ENCODE peak calls at places on chromosomes 5 and 9, in six cellular contexts. One of them, this sample, is unnamed. For H3K9me3, the result is how much of the 10 kb centered on the place peaks cover.

GRCh38 chr9:37187269-37187668 is 66.9 kb downstream of the ZCCHC7 start:
- DNase-seq in adrenal gland: no peak
- DNase-seq in SK-N-SH: no peak
- DNase-seq in uterus: no peak
- DNase-seq in colonic mucosa: no peak
- DNase-seq in H1: no peak
- DNase-seq in this sample: no peak

GRCh38 chr9:86854898-86855523 is 92.3 kb downstream of the GAS1 start:
- DNase-seq in adrenal gland: peak
- DNase-seq in uterus: peak
- DNase-seq in SK-N-SH: peak
- DNase-seq in H1: no peak
- DNase-seq in colonic mucosa: no peak
- DNase-seq in this sample: no peak

GRCh38 chr5:138179277-138179857 is 455 bp downstream of the KIF20A start:
- DNase-seq in colonic mucosa: peak
- DNase-seq in H1: peak
- DNase-seq in adrenal gland: no peak
- DNase-seq in SK-N-SH: peak
- DNase-seq in uterus: no peak
- DNase-seq in this sample: no peak

GRCh38 chr5:76372320-76373054 is 30.6 kb upstream of the IQGAP2 start:
- DNase-seq in colonic mucosa: no peak
- DNase-seq in uterus: no peak
- DNase-seq in H1: no peak
- DNase-seq in adrenal gland: peak
- DNase-seq in SK-N-SH: peak
- DNase-seq in this sample: no peak

GRCh38 chr9:104772707-104773106 is 8.8 kb downstream of the NIPSNAP3B start:
- DNase-seq in adrenal gland: peak
- DNase-seq in colonic mucosa: no peak
- DNase-seq in H1: no peak
- DNase-seq in uterus: no peak
- DNase-seq in SK-N-SH: no peak
- DNase-seq in this sample: no peak

GRCh38 chr5:157710887-157711286 is 20.3 kb upstream of the THG1L start:
- DNase-seq in adrenal gland: no peak
- DNase-seq in SK-N-SH: no peak
- DNase-seq in uterus: no peak
- DNase-seq in colonic mucosa: no peak
- DNase-seq in H1: no peak
- DNase-seq in this sample: no peak

GRCh38 chr9:135592625-135593024 is 31.1 kb downstream of the PAEP start:
- DNase-seq in adrenal gland: no peak
- DNase-seq in colonic mucosa: no peak
- DNase-seq in uterus: no peak
- DNase-seq in SK-N-SH: no peak
- DNase-seq in H1: no peak
- DNase-seq in this sample: no peak

GRCh38 chr5:157820593-157821252 is 38.2 kb downstream of the CLINT1 start:
- DNase-seq in SK-N-SH: peak
- DNase-seq in H1: no peak
- DNase-seq in adrenal gland: no peak
- DNase-seq in uterus: no peak
- DNase-seq in colonic mucosa: peak
- DNase-seq in this sample: no peak

GRCh38 chr5:74310967-74311930 is 329.3 kb downstream of the ENC1 start:
- DNase-seq in adrenal gland: no peak
- DNase-seq in uterus: no peak
- DNase-seq in colonic mucosa: no peak
- DNase-seq in H1: no peak
- DNase-seq in SK-N-SH: peak
- DNase-seq in this sample: no peak

GRCh38 chr5:154370119-154370518 is 75.7 kb upstream of the SAP30L start:
- DNase-seq in SK-N-SH: no peak
- DNase-seq in uterus: no peak
- DNase-seq in adrenal gland: no peak
- DNase-seq in H1: no peak
- DNase-seq in colonic mucosa: no peak
- DNase-seq in this sample: no peak

GRCh38 chr9:72557549-72557948 is 36.1 kb downstream of the TMC1 start:
- DNase-seq in H1: no peak
- DNase-seq in adrenal gland: peak
- DNase-seq in uterus: peak
- DNase-seq in SK-N-SH: no peak
- DNase-seq in colonic mucosa: no peak
- DNase-seq in this sample: no peak

GRCh38 chr5:15499528-15500325 is at the start of gene FBXL7:
- DNase-seq in uterus: peak
- DNase-seq in colonic mucosa: peak
- DNase-seq in SK-N-SH: peak
- DNase-seq in H1: peak
- DNase-seq in adrenal gland: peak
- DNase-seq in this sample: no peak

GRCh38 chr5:59711316-59711715 is 182.2 kb downstream of the PDE4D start:
- DNase-seq in uterus: no peak
- DNase-seq in H1: no peak
- DNase-seq in colonic mucosa: no peak
- DNase-seq in adrenal gland: no peak
- DNase-seq in SK-N-SH: no peak
- DNase-seq in this sample: no peak

GRCh38 chr9:122444366-122444765 is 33.4 kb downstream of the OR1J1 start:
- DNase-seq in SK-N-SH: no peak
- DNase-seq in colonic mucosa: no peak
- DNase-seq in adrenal gland: no peak
- DNase-seq in H1: no peak
- DNase-seq in uterus: no peak
- DNase-seq in this sample: no peak

GRCh38 chr5:150781706-150782614 is 3.4 kb downstream of the SMIM3 start:
- DNase-seq in H1: no peak
- DNase-seq in colonic mucosa: peak
- DNase-seq in SK-N-SH: no peak
- DNase-seq in uterus: peak
- DNase-seq in adrenal gland: peak
- DNase-seq in this sample: no peak

GRCh38 chr5:54309751-54310432 is 481 bp downstream of the ARL15 start:
- DNase-seq in adrenal gland: peak
- DNase-seq in uterus: peak
- DNase-seq in colonic mucosa: peak
- DNase-seq in H1: no peak
- DNase-seq in SK-N-SH: no peak
- DNase-seq in this sample: peak

GRCh38 chr5:91641730-91642350 is 258.7 kb upstream of the ARRDC3 start:
- DNase-seq in adrenal gland: no peak
- DNase-seq in uterus: no peak
- DNase-seq in SK-N-SH: peak
- DNase-seq in H1: no peak
- DNase-seq in colonic mucosa: no peak
- DNase-seq in this sample: no peak

GRCh38 chr9:33737811-33738606 is 57.4 kb upstream of the PRSS3 start:
- DNase-seq in uterus: no peak
- DNase-seq in H1: peak
- DNase-seq in colonic mucosa: peak
- DNase-seq in SK-N-SH: peak
- DNase-seq in adrenal gland: no peak
- DNase-seq in this sample: no peak

GRCh38 chr9:129202613-129203555 is 24.8 kb upstream of the IER5L start:
- DNase-seq in uterus: peak
- DNase-seq in colonic mucosa: peak
- DNase-seq in SK-N-SH: peak
- DNase-seq in adrenal gland: peak
- DNase-seq in H1: peak
- DNase-seq in this sample: peak

GRCh38 chr9:130715270-130716077 is 21.9 kb downstream of the EXOSC2 start:
- DNase-seq in colonic mucosa: no peak
- DNase-seq in SK-N-SH: no peak
- DNase-seq in adrenal gland: no peak
- DNase-seq in uterus: no peak
- DNase-seq in H1: no peak
- DNase-seq in this sample: no peak

GRCh38 chr5:102901821-102902448 is 146.8 kb downstream of the PAM start:
- DNase-seq in SK-N-SH: no peak
- DNase-seq in adrenal gland: no peak
- DNase-seq in H1: no peak
- DNase-seq in uterus: no peak
- DNase-seq in colonic mucosa: no peak
- DNase-seq in this sample: no peak

GRCh38 chr5:132011561-132012384 is at the start of gene ACSL6:
- DNase-seq in uterus: peak
- DNase-seq in adrenal gland: peak
- DNase-seq in colonic mucosa: peak
- DNase-seq in SK-N-SH: peak
- DNase-seq in H1: peak
- DNase-seq in this sample: peak

GRCh38 chr9:38713426-38713825 is 6.5 kb downstream of the FAM240B start:
- DNase-seq in uterus: no peak
- DNase-seq in SK-N-SH: no peak
- DNase-seq in adrenal gland: peak
- DNase-seq in colonic mucosa: no peak
- DNase-seq in H1: no peak
- DNase-seq in this sample: no peak

GRCh38 chr9:36007309-36007708 is 29.4 kb upstream of the RECK start:
- DNase-seq in uterus: no peak
- DNase-seq in SK-N-SH: no peak
- DNase-seq in H1: no peak
- DNase-seq in colonic mucosa: no peak
- DNase-seq in adrenal gland: no peak
- DNase-seq in this sample: no peak

GRCh38 chr9:35518981-35519679 is 29.2 kb downstream of the RUSC2 start:
- DNase-seq in uterus: no peak
- DNase-seq in adrenal gland: no peak
- DNase-seq in H1: no peak
- DNase-seq in SK-N-SH: no peak
- DNase-seq in colonic mucosa: no peak
- DNase-seq in this sample: no peak

GRCh38 chr9:98989036-98990000 is 45.6 kb downstream of the COL15A1 start:
- DNase-seq in uterus: peak
- DNase-seq in H1: no peak
- DNase-seq in SK-N-SH: no peak
- DNase-seq in colonic mucosa: no peak
- DNase-seq in adrenal gland: peak
- DNase-seq in this sample: no peak

GRCh38 chr5:135120951-135121350 is 86.9 kb upstream of the PITX1 start:
- DNase-seq in H1: peak
- DNase-seq in SK-N-SH: no peak
- DNase-seq in colonic mucosa: no peak
- DNase-seq in uterus: no peak
- DNase-seq in adrenal gland: no peak
- DNase-seq in this sample: no peak

GRCh38 chr5:104418056-104418455 is 855.5 kb upstream of the NUDT12 start:
- DNase-seq in uterus: no peak
- DNase-seq in SK-N-SH: no peak
- DNase-seq in adrenal gland: no peak
- DNase-seq in colonic mucosa: no peak
- DNase-seq in H1: no peak
- DNase-seq in this sample: no peak

GRCh38 chr5:34015120-34015807 is 7.4 kb upstream of the AMACR start:
- DNase-seq in uterus: no peak
- DNase-seq in H1: no peak
- DNase-seq in colonic mucosa: no peak
- DNase-seq in adrenal gland: no peak
- DNase-seq in SK-N-SH: no peak
- DNase-seq in this sample: no peak

GRCh38 chr5:176739461-176740051 is 70.8 kb upstream of the UNC5A start:
- DNase-seq in adrenal gland: no peak
- DNase-seq in uterus: no peak
- DNase-seq in SK-N-SH: peak
- DNase-seq in colonic mucosa: peak
- DNase-seq in H1: peak
- DNase-seq in this sample: no peak

GRCh38 chr9:88747768-88748167 is 212.8 kb downstream of the NXNL2 start:
- DNase-seq in colonic mucosa: peak
- DNase-seq in H1: no peak
- DNase-seq in SK-N-SH: no peak
- DNase-seq in uterus: peak
- DNase-seq in adrenal gland: peak
- DNase-seq in this sample: no peak

GRCh38 chr5:151451626-151452520 is 4.5 kb downstream of the SLC36A1 start:
- DNase-seq in H1: no peak
- DNase-seq in SK-N-SH: no peak
- DNase-seq in adrenal gland: no peak
- DNase-seq in uterus: no peak
- DNase-seq in colonic mucosa: no peak
- DNase-seq in this sample: no peak

GRCh38 chr5:106610041-106610440 is 1060.7 kb downstream of the EFNA5 start:
- DNase-seq in uterus: no peak
- DNase-seq in colonic mucosa: no peak
- DNase-seq in SK-N-SH: no peak
- DNase-seq in adrenal gland: no peak
- DNase-seq in H1: no peak
- DNase-seq in this sample: no peak

GRCh38 chr9:85248514-85249312 is 493.0 kb downstream of the AGTPBP1 start:
- DNase-seq in SK-N-SH: no peak
- DNase-seq in uterus: no peak
- DNase-seq in adrenal gland: no peak
- DNase-seq in colonic mucosa: no peak
- DNase-seq in H1: no peak
- DNase-seq in this sample: no peak

GRCh38 chr9:124780757-124781151 is 3.8 kb downstream of the OLFML2A start:
- DNase-seq in SK-N-SH: no peak
- DNase-seq in uterus: no peak
- DNase-seq in H1: peak
- DNase-seq in adrenal gland: no peak
- DNase-seq in colonic mucosa: no peak
- DNase-seq in this sample: no peak

GRCh38 chr9:32589083-32589713 is 16.2 kb upstream of the NDUFB6 start:
- DNase-seq in adrenal gland: no peak
- DNase-seq in uterus: no peak
- DNase-seq in colonic mucosa: no peak
- DNase-seq in SK-N-SH: peak
- DNase-seq in H1: no peak
- DNase-seq in this sample: no peak
- TF ChIP-seq CTCF in adrenal gland: peak
- TF ChIP-seq CTCF in uterus: peak
- TF ChIP-seq CTCF in colonic mucosa: peak
- TF ChIP-seq CTCF in SK-N-SH: peak
- TF ChIP-seq CTCF in H1: peak
- TF ChIP-seq CTCF in this sample: peak

GRCh38 chr5:8700691-8701090 is 831.7 kb downstream of the MTRR start:
- DNase-seq in H1: no peak
- DNase-seq in SK-N-SH: no peak
- DNase-seq in uterus: no peak
- DNase-seq in adrenal gland: no peak
- DNase-seq in colonic mucosa: no peak
- DNase-seq in this sample: no peak
- H3K9me3 ChIP-seq in H1: under half
- H3K9me3 ChIP-seq in SK-N-SH: under half
- H3K9me3 ChIP-seq in uterus: under half
- H3K9me3 ChIP-seq in adrenal gland: under half
- H3K9me3 ChIP-seq in colonic mucosa: under half
- H3K9me3 ChIP-seq in this sample: under half

GRCh38 chr9:91421022-91421765 is 2.4 kb downstream of the NFIL3 start:
- DNase-seq in H1: peak
- DNase-seq in SK-N-SH: peak
- DNase-seq in adrenal gland: peak
- DNase-seq in colonic mucosa: peak
- DNase-seq in uterus: peak
- DNase-seq in this sample: no peak
- TF ChIP-seq CTCF in H1: no peak
- TF ChIP-seq CTCF in SK-N-SH: peak
- TF ChIP-seq CTCF in adrenal gland: no peak
- TF ChIP-seq CTCF in colonic mucosa: peak
- TF ChIP-seq CTCF in uterus: no peak
- TF ChIP-seq CTCF in this sample: no peak

GRCh38 chr5:179241764-179242370 is 103.4 kb downstream of the ADAMTS2 start:
- DNase-seq in colonic mucosa: no peak
- DNase-seq in uterus: no peak
- DNase-seq in H1: no peak
- DNase-seq in SK-N-SH: no peak
- DNase-seq in adrenal gland: no peak
- DNase-seq in this sample: no peak
- H3K9me3 ChIP-seq in colonic mucosa: under half
- H3K9me3 ChIP-seq in uterus: under half
- H3K9me3 ChIP-seq in H1: under half
- H3K9me3 ChIP-seq in SK-N-SH: under half
- H3K9me3 ChIP-seq in adrenal gland: under half
- H3K9me3 ChIP-seq in this sample: under half

This sample was measured in CD4-positive, alpha-beta T cell.